ENCODE peak calls at places on chromosomes 7 and 10, in four cellular contexts. One of them, this sample, is unnamed.

GRCh38 chr10:61869772-61870520 is 31.6 kb upstream of the ARID5B start:
- DNase-seq in suprapubic skin: no peak
- DNase-seq in sigmoid colon: no peak
- DNase-seq in endothelial cell: no peak
- DNase-seq in this sample: no peak

GRCh38 chr7:14835399-14835798 is 67.2 kb downstream of the DGKB start:
- DNase-seq in suprapubic skin: no peak
- DNase-seq in sigmoid colon: no peak
- DNase-seq in endothelial cell: no peak
- DNase-seq in this sample: no peak

GRCh38 chr7:24882989-24883631 is 96.9 kb downstream of the OSBPL3 start:
- DNase-seq in suprapubic skin: peak
- DNase-seq in sigmoid colon: peak
- DNase-seq in endothelial cell: no peak
- DNase-seq in this sample: no peak

GRCh38 chr7:34061175-34061574 is 155.8 kb downstream of the BMPER start:
- DNase-seq in suprapubic skin: no peak
- DNase-seq in sigmoid colon: no peak
- DNase-seq in endothelial cell: no peak
- DNase-seq in this sample: no peak

GRCh38 chr10:33832124-33832787 is 497.8 kb upstream of the NRP1 start:
- DNase-seq in suprapubic skin: no peak
- DNase-seq in sigmoid colon: no peak
- DNase-seq in endothelial cell: no peak
- DNase-seq in this sample: no peak

GRCh38 chr7:108408294-108409004 is 47.8 kb downstream of the NRCAM start:
- DNase-seq in suprapubic skin: no peak
- DNase-seq in sigmoid colon: no peak
- DNase-seq in endothelial cell: no peak
- DNase-seq in this sample: no peak

GRCh38 chr7:149126662-149127321 is 668 bp upstream of the ZNF425 start:
- DNase-seq in suprapubic skin: peak
- DNase-seq in sigmoid colon: peak
- DNase-seq in endothelial cell: peak
- DNase-seq in this sample: peak

GRCh38 chr7:1442355-1443124 is 16.7 kb downstream of the MICALL2 start:
- DNase-seq in suprapubic skin: no peak
- DNase-seq in sigmoid colon: no peak
- DNase-seq in endothelial cell: no peak
- DNase-seq in this sample: no peak

GRCh38 chr10:125201791-125202622 is 41.6 kb upstream of the CTBP2 start:
- DNase-seq in suprapubic skin: peak
- DNase-seq in sigmoid colon: no peak
- DNase-seq in endothelial cell: no peak
- DNase-seq in this sample: no peak

GRCh38 chr7:2154831-2155230 is 77.9 kb downstream of the MAD1L1 start:
- DNase-seq in suprapubic skin: peak
- DNase-seq in sigmoid colon: peak
- DNase-seq in endothelial cell: no peak
- DNase-seq in this sample: no peak

GRCh38 chr7:120806669-120807068 is 51.3 kb downstream of the TSPAN12 start:
- DNase-seq in suprapubic skin: no peak
- DNase-seq in sigmoid colon: no peak
- DNase-seq in endothelial cell: no peak
- DNase-seq in this sample: no peak

GRCh38 chr10:88337134-88337533 is 246.0 kb downstream of the RNLS start:
- DNase-seq in suprapubic skin: no peak
- DNase-seq in sigmoid colon: no peak
- DNase-seq in endothelial cell: no peak
- DNase-seq in this sample: no peak

GRCh38 chr10:55002420-55002819 is 201.4 kb upstream of the PCDH15 start:
- DNase-seq in suprapubic skin: no peak
- DNase-seq in sigmoid colon: no peak
- DNase-seq in endothelial cell: no peak
- DNase-seq in this sample: no peak

GRCh38 chr10:16773334-16773733 is 43.9 kb downstream of the RSU1 start:
- DNase-seq in suprapubic skin: no peak
- DNase-seq in sigmoid colon: no peak
- DNase-seq in endothelial cell: no peak
- DNase-seq in this sample: no peak

GRCh38 chr10:51894752-51895151 is 195.4 kb upstream of the CSTF2T start:
- DNase-seq in suprapubic skin: no peak
- DNase-seq in sigmoid colon: no peak
- DNase-seq in endothelial cell: no peak
- DNase-seq in this sample: no peak

GRCh38 chr10:120984221-120984620 is 133.1 kb downstream of the WDR11 start:
- DNase-seq in suprapubic skin: no peak
- DNase-seq in sigmoid colon: no peak
- DNase-seq in endothelial cell: no peak
- DNase-seq in this sample: no peak

GRCh38 chr7:74101061-74101681 is 17.6 kb downstream of the LIMK1 start:
- DNase-seq in suprapubic skin: no peak
- DNase-seq in sigmoid colon: peak
- DNase-seq in endothelial cell: no peak
- DNase-seq in this sample: no peak

GRCh38 chr7:42237891-42238531 is 1.0 kb upstream of the GLI3 start:
- DNase-seq in suprapubic skin: peak
- DNase-seq in sigmoid colon: peak
- DNase-seq in endothelial cell: peak
- DNase-seq in this sample: no peak

GRCh38 chr10:132914732-132915131 is 27.6 kb downstream of the CFAP46 start:
- DNase-seq in suprapubic skin: peak
- DNase-seq in sigmoid colon: peak
- DNase-seq in endothelial cell: no peak
- DNase-seq in this sample: no peak

GRCh38 chr10:6108631-6109443 is 20.0 kb downstream of the RBM17 start:
- DNase-seq in suprapubic skin: no peak
- DNase-seq in sigmoid colon: no peak
- DNase-seq in endothelial cell: peak
- DNase-seq in this sample: no peak

GRCh38 chr10:4227581-4227980 is 442.6 kb upstream of the KLF6 start:
- DNase-seq in suprapubic skin: no peak
- DNase-seq in sigmoid colon: no peak
- DNase-seq in endothelial cell: no peak
- DNase-seq in this sample: no peak

GRCh38 chr10:4224178-4224577 is 439.2 kb upstream of the KLF6 start:
- DNase-seq in suprapubic skin: no peak
- DNase-seq in sigmoid colon: no peak
- DNase-seq in endothelial cell: no peak
- DNase-seq in this sample: no peak

GRCh38 chr10:4229106-4229505 is 444.1 kb upstream of the KLF6 start:
- DNase-seq in suprapubic skin: no peak
- DNase-seq in sigmoid colon: no peak
- DNase-seq in endothelial cell: no peak
- DNase-seq in this sample: no peak

GRCh38 chr10:4231439-4231838 is 446.4 kb upstream of the KLF6 start:
- DNase-seq in suprapubic skin: no peak
- DNase-seq in sigmoid colon: no peak
- DNase-seq in endothelial cell: no peak
- DNase-seq in this sample: no peak

DNA sequence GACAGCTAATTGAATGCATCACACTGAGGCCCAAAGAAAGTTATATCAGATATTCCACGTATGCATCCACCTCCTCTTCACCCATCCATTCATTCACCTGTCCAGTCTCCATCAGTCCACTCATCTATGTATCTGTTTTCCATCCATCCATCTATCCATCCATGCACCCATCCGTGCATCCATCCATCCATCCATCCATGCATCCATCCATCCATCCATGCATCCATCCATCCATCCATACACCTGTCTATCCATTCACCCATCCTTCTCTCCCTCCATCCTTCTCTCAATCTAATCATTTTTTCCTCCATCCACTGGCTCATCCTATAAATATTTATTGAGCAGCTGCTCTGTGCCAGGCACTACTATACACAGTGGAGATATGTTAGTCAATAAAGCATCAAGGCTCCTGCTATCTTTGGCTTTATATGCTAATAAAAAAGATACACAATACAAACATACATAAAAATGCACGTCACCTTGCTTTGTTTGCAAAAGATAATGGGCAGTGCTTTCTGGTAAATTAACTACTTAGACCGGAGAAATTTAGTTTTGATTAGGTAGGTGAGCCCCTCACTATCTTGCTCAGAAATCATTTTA is 442.0 kb upstream of the KLF6 start:
- DNase-seq in suprapubic skin: no peak
- DNase-seq in sigmoid colon: no peak
- DNase-seq in endothelial cell: no peak
- DNase-seq in this sample: no peak
- TF ChIP-seq CTCF in suprapubic skin: no peak
- TF ChIP-seq CTCF in sigmoid colon: no peak
- TF ChIP-seq CTCF in endothelial cell: no peak
- TF ChIP-seq CTCF in this sample: no peak

GRCh38 chr7:138957217-138957616 is 24.0 kb downstream of the KIAA1549 start:
- DNase-seq in suprapubic skin: no peak
- DNase-seq in sigmoid colon: no peak
- DNase-seq in endothelial cell: no peak
- DNase-seq in this sample: no peak

GRCh38 chr7:138952791-138953190 is 28.4 kb downstream of the KIAA1549 start:
- DNase-seq in suprapubic skin: no peak
- DNase-seq in sigmoid colon: no peak
- DNase-seq in endothelial cell: no peak
- DNase-seq in this sample: no peak

GRCh38 chr7:138951953-138952352 is 29.2 kb downstream of the KIAA1549 start:
- DNase-seq in suprapubic skin: no peak
- DNase-seq in sigmoid colon: no peak
- DNase-seq in endothelial cell: no peak
- DNase-seq in this sample: no peak

GRCh38 chr7:138958026-138958956 is 22.9 kb downstream of the KIAA1549 start:
- DNase-seq in suprapubic skin: no peak
- DNase-seq in sigmoid colon: no peak
- DNase-seq in endothelial cell: no peak
- DNase-seq in this sample: no peak

DNA sequence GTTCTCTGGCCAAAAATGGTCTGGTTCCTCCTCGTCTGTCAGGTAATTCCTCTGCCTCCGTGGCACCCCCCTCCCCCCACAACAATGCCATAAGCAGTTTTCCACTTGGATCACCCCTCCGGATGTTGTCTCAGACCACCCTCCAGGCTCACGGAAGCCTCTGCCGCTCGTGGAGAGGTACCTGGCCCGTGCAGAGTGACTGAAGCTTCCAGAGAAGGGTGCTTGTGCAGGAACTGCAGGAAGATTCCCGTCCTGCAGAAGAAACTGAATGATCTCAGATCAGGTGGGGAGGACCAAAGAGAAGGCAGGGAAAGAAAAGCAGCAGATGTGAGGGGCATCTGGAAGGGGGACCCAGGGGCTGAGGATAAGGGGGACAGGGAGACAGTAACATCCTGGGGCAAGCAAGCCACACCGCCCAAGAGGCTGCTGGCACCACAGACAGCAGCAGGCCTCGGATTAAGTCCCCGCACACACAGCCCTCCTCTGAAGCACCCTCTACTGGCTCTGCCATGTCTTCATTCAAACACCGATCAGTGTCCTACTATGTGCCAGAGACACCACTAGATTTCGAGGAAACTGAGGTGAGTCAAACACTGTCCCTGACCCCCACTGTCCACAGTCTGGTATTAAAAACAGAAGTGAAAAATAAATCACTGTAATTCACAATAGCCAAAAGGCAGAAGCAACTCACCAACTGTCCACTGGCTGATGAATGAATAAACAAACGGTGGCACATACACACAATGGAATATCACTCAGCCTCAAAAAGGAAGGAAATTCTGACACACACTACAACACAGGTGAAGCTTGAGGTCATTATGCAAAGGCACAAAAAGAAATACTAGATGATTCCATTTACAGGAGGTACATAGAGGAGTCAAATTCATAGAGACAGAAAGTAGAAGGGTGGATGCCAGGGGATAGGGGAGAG is 26.4 kb downstream of the KIAA1549 start:
- DNase-seq in suprapubic skin: no peak
- DNase-seq in sigmoid colon: no peak
- DNase-seq in endothelial cell: no peak
- DNase-seq in this sample: no peak
- TF ChIP-seq CTCF in suprapubic skin: no peak
- TF ChIP-seq CTCF in sigmoid colon: no peak
- TF ChIP-seq CTCF in endothelial cell: no peak
- TF ChIP-seq CTCF in this sample: no peak

GRCh38 chr7:145169908-145170307 is 334.1 kb upstream of the TPK1 start:
- DNase-seq in suprapubic skin: no peak
- DNase-seq in sigmoid colon: no peak
- DNase-seq in endothelial cell: no peak
- DNase-seq in this sample: no peak
- TF ChIP-seq CTCF in suprapubic skin: no peak
- TF ChIP-seq CTCF in sigmoid colon: no peak
- TF ChIP-seq CTCF in endothelial cell: no peak
- TF ChIP-seq CTCF in this sample: no peak

DNA sequence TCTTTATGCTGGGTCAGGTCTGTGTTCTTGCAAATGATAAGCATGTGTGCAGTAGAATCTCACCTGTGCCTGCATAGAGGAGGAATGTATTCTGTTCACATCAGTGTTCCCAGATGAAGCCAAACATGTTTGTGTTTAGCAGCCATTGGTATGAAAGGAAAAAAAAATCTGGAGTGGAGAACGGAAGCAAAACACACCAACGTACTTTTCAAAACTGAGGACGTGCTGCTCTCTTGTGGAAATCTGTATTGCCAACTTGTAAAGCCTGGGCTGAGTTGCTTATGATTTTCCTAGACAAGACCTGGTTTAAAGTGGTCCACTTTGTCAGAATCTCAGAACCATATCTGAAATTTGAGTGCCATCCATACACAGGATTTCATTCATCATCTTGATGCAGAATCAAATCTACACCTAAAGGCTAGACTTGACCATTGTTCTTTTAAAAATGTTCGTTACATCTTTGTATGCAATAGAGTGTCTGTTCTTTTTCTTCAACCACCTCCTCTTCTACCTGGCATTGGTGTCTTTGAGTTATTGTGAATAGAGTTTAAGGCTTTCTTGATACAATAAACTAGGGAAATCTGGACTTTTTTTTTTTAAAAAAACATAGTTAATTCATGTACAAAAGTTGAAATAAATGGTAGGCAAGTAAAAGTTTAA is 367.7 kb downstream of the PHF14 start:
- DNase-seq in suprapubic skin: no peak
- DNase-seq in sigmoid colon: no peak
- DNase-seq in endothelial cell: peak
- DNase-seq in this sample: no peak
- TF ChIP-seq CTCF in suprapubic skin: no peak
- TF ChIP-seq CTCF in sigmoid colon: no peak
- TF ChIP-seq CTCF in endothelial cell: peak
- TF ChIP-seq CTCF in this sample: no peak

GRCh38 chr7:71733108-71733870 is 601.3 kb downstream of the GALNT17 start:
- DNase-seq in suprapubic skin: peak
- DNase-seq in sigmoid colon: peak
- DNase-seq in endothelial cell: peak
- DNase-seq in this sample: no peak
- TF ChIP-seq CTCF in suprapubic skin: peak
- TF ChIP-seq CTCF in sigmoid colon: peak
- TF ChIP-seq CTCF in endothelial cell: peak
- TF ChIP-seq CTCF in this sample: peak

This sample was measured in CD14-positive monocyte.